ENCODE peak calls at places on chromosomes 1 and 21, in five cellular contexts. F, S, J, L and I are unnamed samples.

GRCh38 chr1:173768206-173768605 is 53.4 kb downstream of the KLHL20 start:
- DNase-seq in L (no peak), J (no peak), F (no peak), S (no peak), I (no peak)

GRCh38 chr1:22763479-22764200 is 53.0 kb downstream of the EPHB2 start:
- DNase-seq in S (no peak), F (no peak), J (no peak), L (no peak), I (no peak)

GRCh38 chr1:99713006-99713405 is 53.4 kb downstream of the FRRS1 start:
- DNase-seq in F (no peak), J (no peak), S (no peak), L (no peak), I (no peak)

GRCh38 chr1:112061852-112062451 is 72.5 kb upstream of the KCND3 start:
- DNase-seq in S (no peak), F (no peak), J (no peak), L (no peak), I (no peak)

GRCh38 chr1:14590781-14591180 is 7.7 kb upstream of the KAZN start:
- DNase-seq in J (no peak), L (no peak), S (no peak), F (no peak), I (peak; percentile 9)

GRCh38 chr1:156851779-156852413 is 7.0 kb downstream of the INSRR start:
- DNase-seq in L (no peak), F (no peak), S (no peak), J (peak; percentile 52), I (no peak)

GRCh38 chr1:11653101-11653601 is 1.1 kb downstream of the FBXO2 start:
- DNase-seq in L (no peak), S (no peak), J (peak; percentile 36), F (no peak), I (no peak)

GRCh38 chr1:145891143-145891542 is 5.5 kb upstream of the ANKRD35 start:
- DNase-seq in J (no peak), F (no peak), S (peak; percentile 77), L (no peak), I (no peak)

GRCh38 chr1:180278193-180278556 is 48.1 kb downstream of the LHX4 start:
- DNase-seq in J (no peak), F (no peak), S (no peak), L (no peak), I (no peak)

GRCh38 chr1:94244816-94245215 is 7.4 kb upstream of the ARHGAP29 start:
- DNase-seq in L (no peak), F (no peak), J (no peak), S (no peak), I (no peak)

GRCh38 chr21:16870116-16870515 is 642.7 kb upstream of the CXADR start:
- DNase-seq in L (no peak), J (no peak), F (peak; percentile 32), S (peak; percentile 45), I (no peak)